ENCODE peak calls at places on chromosomes 1 and 21, in ten cellular contexts. Z is Right ventricle myocardium inferior; A is foreskin fibroblast; O is retina; B is small intestine; Y is NCI-H1092; W is lower lobe of right lung; I is hippocampal formation; P is stimulated activated naive B cell treated with anti-CD40 and anti-IgM and Interleukin-4, amounts not matched to agents 10 μg/mL and 1 μg/mL and 100 μg/mL, for 72 hours; M is epithelial cell of esophagus. V is an unnamed sample.

GRCh38 chr21:35088235-35088865 is 39.2 kb upstream of the RUNX1 start:
- DNase-seq in O (no peak), W (no peak), Y (no peak), I (no peak), Z (no peak), M (peak; percentile 39), A (no peak), P (no peak), B (no peak), V (no peak)

GRCh38 chr1:94633051-94633450 is 91.5 kb upstream of the F3 start:
- DNase-seq in M (no peak), Z (no peak), Y (no peak), I (no peak), A (peak; percentile 61), W (no peak), O (no peak), P (no peak), B (no peak), V (no peak)

GRCh38 chr1:210407207-210407886 is 78.6 kb downstream of the HHAT start:
- DNase-seq in Z (no peak), Y (peak; percentile 70), A (peak; percentile 47), I (peak; percentile 69), B (peak; percentile 65), P (peak; percentile 49), M (peak; percentile 66), O (peak; percentile 86), W (peak; percentile 63), V (peak; percentile 77)

GRCh38 chr1:40899230-40899870 is 37.2 kb upstream of the CITED4 start:
- DNase-seq in Y (no peak), B (no peak), W (peak; percentile 72), Z (no peak), O (no peak), I (no peak), M (peak; percentile 96), P (no peak), A (no peak), V (peak; percentile 92)

GRCh38 chr1:201023517-201023902 is at the start of gene KIF21B:
- DNase-seq in W (peak; percentile 89), Z (peak; percentile 93), M (peak; percentile 74), B (peak; percentile 82), I (peak; percentile 61), O (peak; percentile 82), Y (peak; percentile 86), P (peak; percentile 80), A (peak; percentile 9), V (peak; percentile 92)

GRCh38 chr1:201578008-201578888 is 39.3 kb downstream of the NAV1 start:
- DNase-seq in M (no peak), O (no peak), A (no peak), W (no peak), B (no peak), Z (no peak), I (no peak), P (no peak), Y (no peak), V (no peak)

GRCh38 chr1:218377143-218377660 is 32.1 kb downstream of the TGFB2 start:
- DNase-seq in Y (no peak), P (peak; percentile 59), O (no peak), Z (no peak), M (peak; percentile 93), W (no peak), B (no peak), A (peak; percentile 94), I (no peak), V (peak; percentile 84)

GRCh38 chr1:76919123-76919522 is 51.8 kb downstream of the ST6GALNAC5 start:
- DNase-seq in W (no peak), A (no peak), I (no peak), O (no peak), Y (no peak), M (no peak), B (no peak), Z (no peak), P (no peak), V (no peak)

GRCh38 chr1:119565131-119565772 is 58.2 kb downstream of the HSD3B1 start:
- DNase-seq in P (no peak), B (no peak), I (no peak), O (no peak), Y (no peak), Z (no peak), W (no peak), M (no peak), A (no peak), V (no peak)

GRCh38 chr1:80248886-80249285 is 1242.4 kb upstream of the ADGRL4 start:
- DNase-seq in I (no peak), P (no peak), Y (no peak), W (no peak), A (peak; percentile 44), B (no peak), Z (no peak), M (peak; percentile 88), O (no peak), V (no peak)

GRCh38 chr1:116426401-116426800 is 53.4 kb downstream of the ATP1A1 start:
- DNase-seq in P (no peak), A (no peak), Y (no peak), M (no peak), O (no peak), Z (no peak), W (no peak), I (no peak), B (no peak), V (no peak)

GRCh38 chr1:169585184-169585583 is 1.1 kb downstream of the F5 start:
- DNase-seq in B (no peak), A (no peak), I (no peak), W (no peak), Y (no peak), M (no peak), Z (no peak), O (no peak), P (no peak), V (no peak)

GRCh38 chr1:192024881-192025280 is 133.4 kb upstream of the RGS18 start:
- DNase-seq in W (no peak), I (no peak), Z (no peak), Y (no peak), B (no peak), M (no peak), A (no peak), P (no peak), O (no peak), V (no peak)

GRCh38 chr21:43950936-43951335 is 61.2 kb upstream of the TRAPPC10 start:
- DNase-seq in W (no peak), A (no peak), Z (no peak), M (no peak), I (no peak), O (no peak), Y (no peak), P (no peak), B (no peak), V (no peak)

GRCh38 chr1:201461193-201461657 is 7.8 kb downstream of the PHLDA3 start:
- DNase-seq in M (peak; percentile 99), O (no peak), A (peak; percentile 96), I (no peak), Y (no peak), P (no peak), W (no peak), Z (no peak), B (peak; percentile 40), V (peak; percentile 96)

GRCh38 chr1:202579806-202580205 is 130.4 kb downstream of the SYT2 start:
- DNase-seq in Z (no peak), B (no peak), A (peak; percentile 92), M (no peak), Y (no peak), I (no peak), W (no peak), P (no peak), O (no peak), V (no peak)

GRCh38 chr21:33383056-33383888 is 19.9 kb upstream of the IFNGR2 start:
- DNase-seq in P (peak; percentile 93), B (peak; percentile 78), Y (no peak), W (peak; percentile 74), O (no peak), M (peak; percentile 97), I (no peak), A (peak; percentile 87), Z (peak; percentile 87), V (peak; percentile 97)

GRCh38 chr1:119209943-119210342 is 69.5 kb upstream of the WARS2 start:
- DNase-seq in O (no peak), Y (no peak), M (no peak), B (no peak), I (no peak), P (no peak), Z (no peak), A (no peak), W (no peak), V (no peak)

GRCh38 chr1:2894381-2895041 is 93.0 kb upstream of the TTC34 start:
- DNase-seq in A (no peak), M (no peak), B (no peak), Y (no peak), W (no peak), I (no peak), O (no peak), P (no peak), Z (no peak), V (no peak)

GRCh38 chr1:224502459-224503160 is 68.0 kb upstream of the WDR26 start:
- DNase-seq in O (peak; percentile 29), Z (no peak), P (no peak), W (no peak), Y (peak; percentile 89), M (peak; percentile 49), I (no peak), A (no peak), B (no peak), V (no peak)

V was measured in islet precursor cell.